ENCODE peak calls at places on chromosomes 11 and 22, in five cellular contexts. E is BJ, P is H9, O is neural crest cell, A is brain microvascular endothelial cell. L is an unnamed sample.

GRCh38 chr11:35554491-35555237 is 29.2 kb upstream of the PAMR1 start:
- DNase-seq in A (peak), E (no peak), P (no peak), O (no peak), L (no peak)

GRCh38 chr11:107621090-107621489 is 30.1 kb downstream of the ELMOD1 start:
- DNase-seq in P (no peak), O (no peak), A (no peak), E (no peak), L (no peak)

GRCh38 chr11:68275721-68276488 is 4.1 kb upstream of the C11orf24 start:
- DNase-seq in A (no peak), P (no peak), E (no peak), O (no peak), L (no peak)

GRCh38 chr22:20803696-20804324 is 29.9 kb downstream of the SERPIND1 start:
- DNase-seq in O (peak), P (peak), E (no peak), A (peak), L (peak)

GRCh38 chr11:433111-433510 is 8.7 kb downstream of the ANO9 start:
- DNase-seq in E (no peak), O (no peak), A (no peak), P (no peak), L (no peak)

GRCh38 chr11:101706541-101706940 is 122.7 kb upstream of the TRPC6 start:
- DNase-seq in P (no peak), A (peak), E (peak), O (no peak), L (no peak)

GRCh38 chr11:110130642-110131238 is 37.5 kb downstream of the ZC3H12C start:
- DNase-seq in P (peak), A (no peak), O (peak), E (no peak), L (no peak)

GRCh38 chr22:32660292-32660691 is 141.2 kb upstream of the TIMP3 start:
- DNase-seq in P (peak), E (no peak), O (peak), A (peak), L (peak)

GRCh38 chr11:48025983-48026340 is 45.6 kb downstream of the PTPRJ start:
- DNase-seq in O (no peak), E (no peak), P (no peak), A (no peak), L (no peak)

GRCh38 chr11:106132582-106133354 is 55.3 kb downstream of the AASDHPPT start:
- DNase-seq in E (no peak), O (no peak), P (no peak), A (no peak), L (no peak)

GRCh38 chr11:75311858-75312288 is 39.6 kb downstream of the ARRB1 start:
- DNase-seq in O (no peak), P (no peak), E (no peak), A (peak), L (no peak)

GRCh38 chr11:93051181-93051580 is 81.7 kb downstream of the MTNR1B start:
- DNase-seq in O (no peak), A (peak), E (no peak), P (no peak), L (no peak)

GRCh38 chr11:125404811-125405481 is 91.1 kb downstream of the FEZ1 start:
- DNase-seq in P (peak), E (no peak), O (peak), A (peak), L (peak)

GRCh38 chr11:124656759-124657627 is 16.5 kb downstream of the SIAE start:
- DNase-seq in P (peak), O (no peak), A (peak), E (no peak), L (peak)

GRCh38 chr11:83241291-83241946 is 44.7 kb downstream of the CCDC90B start:
- DNase-seq in P (peak), E (no peak), A (peak), O (peak), L (peak)

GRCh38 chr11:129143335-129143734 is 48.8 kb downstream of the ARHGAP32 start:
- DNase-seq in O (peak), E (peak), A (peak), P (no peak), L (no peak)

GRCh38 chr11:125063429-125064043 is 431 bp downstream of the SLC37A2 start:
- DNase-seq in O (no peak), E (no peak), A (no peak), P (peak), L (peak)

GRCh38 chr22:35959121-35959800 is 69.4 kb downstream of the RBFOX2 start:
- DNase-seq in A (no peak), P (no peak), E (no peak), O (no peak), L (no peak)

GRCh38 chr11:16737860-16738197 is 618 bp upstream of the C11orf58 start:
- DNase-seq in E (no peak), P (no peak), A (no peak), O (no peak), L (no peak)

GRCh38 chr22:47724030-47724429 is 961.6 kb downstream of the TBC1D22A start:
- DNase-seq in O (no peak), E (no peak), A (no peak), P (no peak), L (no peak)

GRCh38 chr22:21828268-21828638 is 39.2 kb downstream of the MAPK1 start:
- DNase-seq in E (no peak), O (no peak), P (no peak), A (no peak), L (no peak)

GRCh38 chr11:127225619-127226018 is 225.0 kb upstream of the KIRREL3 start:
- DNase-seq in P (no peak), E (no peak), A (no peak), O (no peak), L (no peak)

GRCh38 chr11:11524436-11525038 is 97.3 kb downstream of the GALNT18 start:
- DNase-seq in A (no peak), O (no peak), P (no peak), E (no peak), L (no peak)

GRCh38 chr11:27391336-27392015 is 28.5 kb upstream of the CCDC34 start:
- DNase-seq in P (no peak), E (no peak), A (no peak), O (no peak), L (no peak)

GRCh38 chr11:118888398-118888797 is 4.7 kb downstream of the CXCR5 start:
- DNase-seq in O (no peak), A (no peak), E (no peak), P (no peak), L (no peak)

GRCh38 chr22:19853058-19853878 is 1.4 kb downstream of the GNB1L start:
- DNase-seq in E (no peak), P (no peak), A (no peak), O (no peak), L (no peak)

GRCh38 chr22:40396882-40397281 is 26.5 kb downstream of the SGSM3 start:
- DNase-seq in E (no peak), O (no peak), A (peak), P (peak), L (peak)

GRCh38 chr11:128940603-128941002 is 2.1 kb downstream of the TP53AIP1 start:
- DNase-seq in O (no peak), P (no peak), A (no peak), E (no peak), L (no peak)

GRCh38 chr22:27543460-27543859 is 258.1 kb downstream of the MN1 start:
- DNase-seq in P (no peak), O (no peak), A (no peak), E (no peak), L (no peak)

GRCh38 chr22:22461111-22461510 is 47.4 kb downstream of the ZNF280B start:
- DNase-seq in E (no peak), P (no peak), A (no peak), O (no peak), L (no peak)

GRCh38 chr22:20576445-20576816 is 69.0 kb downstream of the MED15 start:
- DNase-seq in E (no peak), A (no peak), O (no peak), P (no peak), L (no peak)

GRCh38 chr11:119152043-119152442 is 3.2 kb downstream of the ABCG4 start:
- DNase-seq in E (no peak), A (no peak), P (no peak), O (no peak), L (no peak)

DNA sequence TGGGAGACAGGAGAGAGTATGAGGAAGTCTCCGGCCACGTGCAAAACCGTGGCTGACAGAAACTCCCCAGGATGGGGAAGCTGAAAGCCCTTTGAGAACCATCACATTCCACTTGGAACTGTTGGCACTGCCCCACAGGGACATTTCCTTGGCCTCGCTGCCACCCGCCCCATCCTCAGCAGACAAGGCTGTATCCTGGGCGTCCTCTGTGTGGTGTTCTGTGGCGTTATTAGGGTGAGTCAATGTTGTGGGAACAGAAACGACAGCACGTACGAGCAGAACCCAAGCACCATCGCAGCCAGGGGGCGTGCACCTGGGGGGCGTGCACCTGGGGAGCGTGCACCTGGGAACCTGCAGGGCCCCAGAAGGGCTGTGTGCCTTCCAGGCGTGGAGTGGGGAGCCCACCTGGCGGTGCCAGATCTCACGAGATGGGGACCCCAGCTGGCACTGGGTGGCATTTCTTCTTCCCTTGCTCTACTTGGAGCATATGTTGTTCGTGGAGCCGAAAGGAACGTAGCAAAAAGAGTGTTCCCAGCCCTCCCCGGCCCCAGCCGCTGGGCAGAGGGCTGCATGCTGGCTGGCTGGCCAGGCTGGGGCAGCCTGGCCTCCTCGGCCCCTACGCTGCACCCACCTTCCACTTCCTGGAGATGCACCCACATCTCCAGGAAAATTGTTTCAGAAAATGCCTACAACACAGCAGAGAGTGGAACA is 35.4 kb downstream of the NFAM1 start:
- DNase-seq in A (no peak), E (no peak), O (no peak), P (no peak), L (no peak)
- TF ChIP-seq CTCF in A (no peak), E (no peak), O (no peak), P (peak), L (no peak)

GRCh38 chr11:85540635-85541034 is 86.5 kb downstream of the DLG2 start:
- DNase-seq in A (no peak), O (no peak), E (no peak), P (peak), L (no peak)
- TF ChIP-seq CTCF in A (peak), O (no peak), E (no peak), P (peak), L (no peak)

GRCh38 chr11:17827006-17827405 is 92.4 kb downstream of the KCNC1 start:
- DNase-seq in A (no peak), P (no peak), E (no peak), O (no peak), L (no peak)
- TF ChIP-seq CTCF in A (peak), P (peak), E (peak), O (peak), L (peak)

GRCh38 chr11:95092549-95093324 is 3.1 kb downstream of the ENDOD1 start:
- DNase-seq in A (peak), P (no peak), O (peak), E (no peak), L (no peak)
- TF ChIP-seq CTCF in A (peak), P (peak), O (peak), E (peak), L (peak)

GRCh38 chr22:37269930-37270678 is 12.2 kb upstream of the CYTH4 start:
- DNase-seq in A (no peak), E (no peak), P (no peak), O (no peak), L (no peak)

GRCh38 chr22:37263966-37264887 is 18.1 kb upstream of the CYTH4 start:
- DNase-seq in P (peak), O (no peak), A (no peak), E (no peak), L (no peak)

GRCh38 chr22:37267661-37268413 is 14.5 kb upstream of the CYTH4 start:
- DNase-seq in E (no peak), P (peak), O (no peak), A (no peak), L (no peak)

GRCh38 chr22:37266581-37267127 is 15.7 kb upstream of the CYTH4 start:
- DNase-seq in A (no peak), O (no peak), E (no peak), P (no peak), L (no peak)

GRCh38 chr22:37267128-37267587 is 15.2 kb upstream of the CYTH4 start:
- DNase-seq in A (no peak), O (peak), E (no peak), P (peak), L (peak)
- TF ChIP-seq CTCF in A (peak), O (peak), E (peak), P (peak), L (peak)

DNA sequence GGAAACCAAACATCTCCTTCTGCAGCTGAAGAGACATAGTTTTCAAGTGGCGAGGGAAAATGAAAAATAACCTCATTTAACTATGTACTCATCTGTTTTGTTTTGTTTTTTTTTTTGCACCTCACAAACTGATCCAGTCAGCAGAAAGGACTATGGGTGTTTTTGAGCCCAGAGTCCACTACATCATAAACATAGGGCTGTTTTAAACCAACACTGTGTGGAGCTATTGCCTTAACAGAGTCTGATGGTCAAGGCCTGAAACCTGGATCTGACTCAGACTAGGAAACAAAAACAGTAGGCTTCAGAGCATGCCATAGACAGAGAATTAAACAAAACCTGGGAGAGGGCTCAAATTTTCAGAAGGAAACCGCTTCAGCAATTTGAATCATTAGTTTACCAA is 99.3 kb upstream of the FSHB start:
- DNase-seq in O (no peak), A (peak), E (no peak), P (no peak), L (no peak)
- TF ChIP-seq CTCF in O (no peak), A (peak), E (no peak), P (no peak), L (no peak)

DNA sequence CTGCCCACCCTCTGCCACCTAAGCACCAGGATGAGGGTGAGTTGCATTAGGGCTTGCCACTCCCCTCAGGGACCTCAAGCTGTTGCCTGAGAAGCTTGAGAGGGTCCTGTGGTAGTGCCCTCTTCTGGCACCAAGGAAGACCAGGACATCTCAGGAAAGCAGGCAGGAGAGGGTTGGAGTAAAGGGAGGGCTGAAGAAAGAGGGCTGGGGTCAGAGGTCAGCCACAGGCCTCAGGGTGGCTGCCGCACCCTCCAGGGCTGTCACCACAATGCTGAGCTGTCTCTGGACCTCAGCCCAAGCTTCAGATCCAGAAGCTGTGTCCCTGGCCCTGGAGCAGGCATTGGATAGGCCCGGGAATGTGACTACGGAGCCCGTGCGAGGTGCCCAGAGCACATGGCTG is 4.1 kb downstream of the SAC3D1 start:
- DNase-seq in O (no peak), P (no peak), E (no peak), A (no peak), L (no peak)
- TF ChIP-seq CTCF in O (no peak), P (no peak), E (no peak), A (no peak), L (no peak)